ENCODE peak calls at places on chromosomes 11 and 22, in six cellular contexts. One of them, this sample, is unnamed.

GRCh38 chr11:86582898-86583297 is 89.5 kb downstream of the ME3 start:
- DNase-seq in HCT116: no peak
- DNase-seq in NCI-H187 treated with DMSO at 0.1 percent for 48 hours: no peak
- DNase-seq in stimulated activated CD4-positive, alpha-beta T cell treated with anti-CD3 and anti-CD28 coated beads, Interleukin-4, amount 100 ng/mL, for 24 hours: no peak
- DNase-seq in M059J: no peak
- DNase-seq in A549: no peak
- DNase-seq in this sample: no peak

GRCh38 chr11:3126901-3127691 is 38.0 kb downstream of the OSBPL5 start:
- DNase-seq in HCT116: no peak
- DNase-seq in NCI-H187 treated with DMSO at 0.1 percent for 48 hours: no peak
- DNase-seq in stimulated activated CD4-positive, alpha-beta T cell treated with anti-CD3 and anti-CD28 coated beads, Interleukin-4, amount 100 ng/mL, for 24 hours: no peak
- DNase-seq in M059J: no peak
- DNase-seq in A549: no peak
- DNase-seq in this sample: peak

GRCh38 chr22:23154461-23154860 is 9.2 kb downstream of the RAB36 start:
- DNase-seq in HCT116: no peak
- DNase-seq in NCI-H187 treated with DMSO at 0.1 percent for 48 hours: no peak
- DNase-seq in stimulated activated CD4-positive, alpha-beta T cell treated with anti-CD3 and anti-CD28 coated beads, Interleukin-4, amount 100 ng/mL, for 24 hours: no peak
- DNase-seq in M059J: no peak
- DNase-seq in A549: no peak
- DNase-seq in this sample: no peak

GRCh38 chr22:33054276-33054675 is 3.9 kb downstream of the SYN3 start:
- DNase-seq in HCT116: no peak
- DNase-seq in NCI-H187 treated with DMSO at 0.1 percent for 48 hours: no peak
- DNase-seq in stimulated activated CD4-positive, alpha-beta T cell treated with anti-CD3 and anti-CD28 coated beads, Interleukin-4, amount 100 ng/mL, for 24 hours: no peak
- DNase-seq in M059J: no peak
- DNase-seq in A549: no peak
- DNase-seq in this sample: no peak

GRCh38 chr11:93032580-93032979 is 63.1 kb downstream of the MTNR1B start:
- DNase-seq in HCT116: no peak
- DNase-seq in NCI-H187 treated with DMSO at 0.1 percent for 48 hours: no peak
- DNase-seq in stimulated activated CD4-positive, alpha-beta T cell treated with anti-CD3 and anti-CD28 coated beads, Interleukin-4, amount 100 ng/mL, for 24 hours: no peak
- DNase-seq in M059J: no peak
- DNase-seq in A549: no peak
- DNase-seq in this sample: no peak

GRCh38 chr11:126153999-126154398 is 57.5 kb downstream of the RPUSD4 start:
- DNase-seq in HCT116: peak
- DNase-seq in NCI-H187 treated with DMSO at 0.1 percent for 48 hours: no peak
- DNase-seq in stimulated activated CD4-positive, alpha-beta T cell treated with anti-CD3 and anti-CD28 coated beads, Interleukin-4, amount 100 ng/mL, for 24 hours: no peak
- DNase-seq in M059J: peak
- DNase-seq in A549: no peak
- DNase-seq in this sample: peak

GRCh38 chr22:46984751-46985506 is 222.5 kb downstream of the TBC1D22A start:
- DNase-seq in HCT116: peak
- DNase-seq in NCI-H187 treated with DMSO at 0.1 percent for 48 hours: no peak
- DNase-seq in stimulated activated CD4-positive, alpha-beta T cell treated with anti-CD3 and anti-CD28 coated beads, Interleukin-4, amount 100 ng/mL, for 24 hours: no peak
- DNase-seq in M059J: peak
- DNase-seq in A549: no peak
- DNase-seq in this sample: peak

GRCh38 chr11:33892906-33893594 is 1.2 kb upstream of the LMO2 start:
- DNase-seq in HCT116: no peak
- DNase-seq in NCI-H187 treated with DMSO at 0.1 percent for 48 hours: no peak
- DNase-seq in stimulated activated CD4-positive, alpha-beta T cell treated with anti-CD3 and anti-CD28 coated beads, Interleukin-4, amount 100 ng/mL, for 24 hours: no peak
- DNase-seq in M059J: no peak
- DNase-seq in A549: no peak
- DNase-seq in this sample: no peak

GRCh38 chr11:57646756-57647303 is 2.9 kb downstream of the YPEL4 start:
- DNase-seq in HCT116: no peak
- DNase-seq in NCI-H187 treated with DMSO at 0.1 percent for 48 hours: no peak
- DNase-seq in stimulated activated CD4-positive, alpha-beta T cell treated with anti-CD3 and anti-CD28 coated beads, Interleukin-4, amount 100 ng/mL, for 24 hours: no peak
- DNase-seq in M059J: peak
- DNase-seq in A549: no peak
- DNase-seq in this sample: no peak

GRCh38 chr11:64395545-64396078 is 36.6 kb downstream of the RPS6KA4 start:
- DNase-seq in HCT116: no peak
- DNase-seq in NCI-H187 treated with DMSO at 0.1 percent for 48 hours: no peak
- DNase-seq in stimulated activated CD4-positive, alpha-beta T cell treated with anti-CD3 and anti-CD28 coated beads, Interleukin-4, amount 100 ng/mL, for 24 hours: no peak
- DNase-seq in M059J: no peak
- DNase-seq in A549: no peak
- DNase-seq in this sample: no peak

GRCh38 chr11:57491371-57492061 is 24.0 kb downstream of the SLC43A1 start:
- DNase-seq in HCT116: no peak
- DNase-seq in NCI-H187 treated with DMSO at 0.1 percent for 48 hours: no peak
- DNase-seq in stimulated activated CD4-positive, alpha-beta T cell treated with anti-CD3 and anti-CD28 coated beads, Interleukin-4, amount 100 ng/mL, for 24 hours: peak
- DNase-seq in M059J: no peak
- DNase-seq in A549: peak
- DNase-seq in this sample: no peak

GRCh38 chr22:19709063-19709769 is 5.1 kb upstream of the SEPTIN5 start:
- DNase-seq in HCT116: no peak
- DNase-seq in NCI-H187 treated with DMSO at 0.1 percent for 48 hours: no peak
- DNase-seq in stimulated activated CD4-positive, alpha-beta T cell treated with anti-CD3 and anti-CD28 coated beads, Interleukin-4, amount 100 ng/mL, for 24 hours: no peak
- DNase-seq in M059J: no peak
- DNase-seq in A549: no peak
- DNase-seq in this sample: no peak

GRCh38 chr11:253886-254270 is 17.1 kb downstream of the PSMD13 start:
- DNase-seq in HCT116: no peak
- DNase-seq in NCI-H187 treated with DMSO at 0.1 percent for 48 hours: no peak
- DNase-seq in stimulated activated CD4-positive, alpha-beta T cell treated with anti-CD3 and anti-CD28 coated beads, Interleukin-4, amount 100 ng/mL, for 24 hours: no peak
- DNase-seq in M059J: no peak
- DNase-seq in A549: no peak
- DNase-seq in this sample: no peak

GRCh38 chr11:31995525-31996123 is 95.2 kb upstream of the RCN1 start:
- DNase-seq in HCT116: no peak
- DNase-seq in NCI-H187 treated with DMSO at 0.1 percent for 48 hours: no peak
- DNase-seq in stimulated activated CD4-positive, alpha-beta T cell treated with anti-CD3 and anti-CD28 coated beads, Interleukin-4, amount 100 ng/mL, for 24 hours: no peak
- DNase-seq in M059J: peak
- DNase-seq in A549: peak
- DNase-seq in this sample: no peak

GRCh38 chr22:50192056-50192824 is 6.5 kb downstream of the TRABD start:
- DNase-seq in HCT116: no peak
- DNase-seq in NCI-H187 treated with DMSO at 0.1 percent for 48 hours: no peak
- DNase-seq in stimulated activated CD4-positive, alpha-beta T cell treated with anti-CD3 and anti-CD28 coated beads, Interleukin-4, amount 100 ng/mL, for 24 hours: no peak
- DNase-seq in M059J: peak
- DNase-seq in A549: no peak
- DNase-seq in this sample: no peak

GRCh38 chr11:94581926-94582325 is 14.8 kb downstream of the PIWIL4 start:
- DNase-seq in HCT116: no peak
- DNase-seq in NCI-H187 treated with DMSO at 0.1 percent for 48 hours: no peak
- DNase-seq in stimulated activated CD4-positive, alpha-beta T cell treated with anti-CD3 and anti-CD28 coated beads, Interleukin-4, amount 100 ng/mL, for 24 hours: no peak
- DNase-seq in M059J: no peak
- DNase-seq in A549: no peak
- DNase-seq in this sample: no peak

GRCh38 chr22:40300884-40301672 is 45.2 kb upstream of the ADSL start:
- DNase-seq in HCT116: no peak
- DNase-seq in NCI-H187 treated with DMSO at 0.1 percent for 48 hours: no peak
- DNase-seq in stimulated activated CD4-positive, alpha-beta T cell treated with anti-CD3 and anti-CD28 coated beads, Interleukin-4, amount 100 ng/mL, for 24 hours: no peak
- DNase-seq in M059J: no peak
- DNase-seq in A549: no peak
- DNase-seq in this sample: no peak

GRCh38 chr22:45934659-45935341 is 42.2 kb downstream of the WNT7B start:
- DNase-seq in HCT116: peak
- DNase-seq in NCI-H187 treated with DMSO at 0.1 percent for 48 hours: no peak
- DNase-seq in stimulated activated CD4-positive, alpha-beta T cell treated with anti-CD3 and anti-CD28 coated beads, Interleukin-4, amount 100 ng/mL, for 24 hours: no peak
- DNase-seq in M059J: peak
- DNase-seq in A549: peak
- DNase-seq in this sample: peak

GRCh38 chr11:106879029-106879428 is 139.2 kb downstream of the GUCY1A2 start:
- DNase-seq in HCT116: no peak
- DNase-seq in NCI-H187 treated with DMSO at 0.1 percent for 48 hours: peak
- DNase-seq in stimulated activated CD4-positive, alpha-beta T cell treated with anti-CD3 and anti-CD28 coated beads, Interleukin-4, amount 100 ng/mL, for 24 hours: no peak
- DNase-seq in M059J: no peak
- DNase-seq in A549: no peak
- DNase-seq in this sample: no peak

GRCh38 chr11:122765487-122766131 is 72.7 kb upstream of the CRTAM start:
- DNase-seq in HCT116: no peak
- DNase-seq in NCI-H187 treated with DMSO at 0.1 percent for 48 hours: no peak
- DNase-seq in stimulated activated CD4-positive, alpha-beta T cell treated with anti-CD3 and anti-CD28 coated beads, Interleukin-4, amount 100 ng/mL, for 24 hours: no peak
- DNase-seq in M059J: no peak
- DNase-seq in A549: no peak
- DNase-seq in this sample: no peak

GRCh38 chr11:12170984-12171383 is 60.6 kb downstream of the MICAL2 start:
- DNase-seq in HCT116: no peak
- DNase-seq in NCI-H187 treated with DMSO at 0.1 percent for 48 hours: no peak
- DNase-seq in stimulated activated CD4-positive, alpha-beta T cell treated with anti-CD3 and anti-CD28 coated beads, Interleukin-4, amount 100 ng/mL, for 24 hours: no peak
- DNase-seq in M059J: no peak
- DNase-seq in A549: no peak
- DNase-seq in this sample: no peak

GRCh38 chr11:134676516-134677287 is 264.7 kb upstream of the B3GAT1 start:
- DNase-seq in HCT116: no peak
- DNase-seq in NCI-H187 treated with DMSO at 0.1 percent for 48 hours: no peak
- DNase-seq in stimulated activated CD4-positive, alpha-beta T cell treated with anti-CD3 and anti-CD28 coated beads, Interleukin-4, amount 100 ng/mL, for 24 hours: no peak
- DNase-seq in M059J: no peak
- DNase-seq in A549: no peak
- DNase-seq in this sample: no peak

GRCh38 chr22:24185501-24186351 is 4.4 kb downstream of the SUSD2 start:
- DNase-seq in HCT116: no peak
- DNase-seq in NCI-H187 treated with DMSO at 0.1 percent for 48 hours: no peak
- DNase-seq in stimulated activated CD4-positive, alpha-beta T cell treated with anti-CD3 and anti-CD28 coated beads, Interleukin-4, amount 100 ng/mL, for 24 hours: no peak
- DNase-seq in M059J: no peak
- DNase-seq in A549: no peak
- DNase-seq in this sample: no peak

GRCh38 chr11:16013649-16014275 is 342.6 kb downstream of the SOX6 start:
- DNase-seq in HCT116: no peak
- DNase-seq in NCI-H187 treated with DMSO at 0.1 percent for 48 hours: peak
- DNase-seq in stimulated activated CD4-positive, alpha-beta T cell treated with anti-CD3 and anti-CD28 coated beads, Interleukin-4, amount 100 ng/mL, for 24 hours: no peak
- DNase-seq in M059J: no peak
- DNase-seq in A549: no peak
- DNase-seq in this sample: no peak

This sample was measured in dermis microvascular lymphatic vessel endothelial cell.